ENCODE peak calls at places on chromosomes 11 and 22, in six cellular contexts. U is right lobe of liver, Q is body of pancreas, N is A549, D is K562, Z is HCT116. L is an unnamed sample.

GRCh38 chr11:130383363-130384168 is 44.8 kb downstream of the ADAMTS8 start:
- ATAC-seq in U (no peak), Q (no peak), N (no peak), D (no peak), Z (peak; percentile 47), L (no peak)

GRCh38 chr11:69272055-69272454 is 21.9 kb upstream of the MYEOV start:
- ATAC-seq in U (no peak), Q (no peak), N (no peak), D (no peak), Z (no peak), L (no peak)

GRCh38 chr11:130428692-130429681 is 578 bp upstream of the ADAMTS8 start:
- ATAC-seq in U (no peak), Q (no peak), N (no peak), D (no peak), Z (no peak), L (no peak)

GRCh38 chr22:26576026-26576680 is 13.8 kb downstream of the TPST2 start:
- ATAC-seq in U (no peak), Q (no peak), N (no peak), D (no peak), Z (no peak), L (no peak)

GRCh38 chr11:73810637-73811036 is 23.0 kb downstream of the MRPL48 start:
- ATAC-seq in U (no peak), Q (no peak), N (no peak), D (no peak), Z (no peak), L (no peak)

GRCh38 chr22:38970548-38970947 is 11.6 kb upstream of the APOBEC3B start:
- ATAC-seq in U (no peak), Q (no peak), N (no peak), D (no peak), Z (no peak), L (no peak)

GRCh38 chr22:41261541-41262249 is 21.0 kb upstream of the CHADL start:
- ATAC-seq in U (no peak), Q (no peak), N (no peak), D (no peak), Z (no peak), L (no peak)

GRCh38 chr11:19968860-19969259 is 191.4 kb downstream of the DBX1 start:
- ATAC-seq in U (no peak), Q (no peak), N (no peak), D (no peak), Z (no peak), L (no peak)

GRCh38 chr11:120774591-120775386 is 249.1 kb upstream of the TBCEL start:
- ATAC-seq in U (no peak), Q (no peak), N (no peak), D (no peak), Z (no peak), L (no peak)

GRCh38 chr22:17777005-17777716 is 2.9 kb upstream of the BID start:
- ATAC-seq in U (peak; percentile 61), Q (no peak), N (no peak), D (peak; percentile 2), Z (no peak), L (no peak)

GRCh38 chr22:39405346-39406085 is 5.9 kb downstream of the TAB1 start:
- ATAC-seq in U (no peak), Q (peak; percentile 39), N (no peak), D (no peak), Z (no peak), L (peak; percentile 71)

DNA sequence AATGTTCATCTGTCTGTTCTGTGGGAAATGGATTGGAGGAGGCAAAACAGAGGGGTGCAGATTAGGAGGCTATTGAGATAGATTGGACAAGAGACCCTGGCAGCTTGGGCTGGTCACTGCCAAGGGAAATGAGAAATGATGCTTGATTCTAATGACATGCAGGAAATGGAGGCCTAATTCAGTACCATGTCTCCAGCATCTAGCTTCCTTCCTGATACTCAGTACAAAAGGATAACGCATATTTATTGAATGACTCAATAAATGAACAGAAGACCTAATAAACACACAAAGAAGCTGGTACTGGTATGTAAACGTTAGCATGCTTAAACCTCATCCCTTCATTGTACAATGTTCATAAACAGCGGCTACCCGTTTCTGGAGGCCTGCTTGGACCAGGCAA is 412.2 kb downstream of the BUD13 start:
- ATAC-seq in U (no peak), Q (no peak), N (no peak), D (no peak), Z (no peak), L (no peak)
- TF ChIP-seq POLR2A in U (no peak), Q (no peak), N (no peak), D (no peak), Z (no peak), L (no peak)

DNA sequence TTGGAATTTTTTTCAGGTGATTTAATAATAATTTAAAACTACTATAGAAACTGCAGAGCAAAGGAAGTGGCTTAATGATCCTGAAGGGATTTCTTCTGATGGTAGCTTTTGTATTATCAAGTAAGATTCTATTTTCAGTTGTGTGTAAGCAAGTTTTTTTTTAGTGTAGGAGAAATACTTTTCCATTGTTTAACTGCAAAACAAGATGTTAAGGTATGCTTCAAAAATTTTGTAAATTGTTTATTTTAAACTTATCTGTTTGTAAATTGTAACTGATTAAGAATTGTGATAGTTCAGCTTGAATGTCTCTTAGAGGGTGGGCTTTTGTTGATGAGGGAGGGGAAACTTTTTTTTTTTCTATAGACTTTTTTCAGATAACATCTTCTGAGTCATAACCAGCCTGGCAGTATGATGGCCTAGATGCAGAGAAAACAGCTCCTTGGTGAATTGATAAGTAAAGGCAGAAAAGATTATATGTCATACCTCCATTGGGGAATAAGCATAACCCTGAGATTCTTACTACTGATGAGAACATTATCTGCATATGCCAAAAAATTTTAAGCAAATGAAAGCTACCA is 3.5 kb downstream of the MALAT1 start:
- ATAC-seq in U (no peak), Q (no peak), N (no peak), D (no peak), Z (no peak), L (no peak)
- TF ChIP-seq POLR2A in U (no peak), Q (no peak), N (no peak), D (no peak), Z (peak; percentile 14), L (no peak)

GRCh38 chr22:23144926-23145906 is at the start of gene RAB36:
- ATAC-seq in U (peak; percentile 69), Q (peak; percentile 68), N (peak; percentile 83), D (peak; percentile 90), Z (peak; percentile 92), L (peak; percentile 93)
- TF ChIP-seq POLR2A in U (no peak), Q (peak; percentile 58), N (peak; percentile 48), D (no peak), Z (no peak), L (peak; percentile 16)

DNA sequence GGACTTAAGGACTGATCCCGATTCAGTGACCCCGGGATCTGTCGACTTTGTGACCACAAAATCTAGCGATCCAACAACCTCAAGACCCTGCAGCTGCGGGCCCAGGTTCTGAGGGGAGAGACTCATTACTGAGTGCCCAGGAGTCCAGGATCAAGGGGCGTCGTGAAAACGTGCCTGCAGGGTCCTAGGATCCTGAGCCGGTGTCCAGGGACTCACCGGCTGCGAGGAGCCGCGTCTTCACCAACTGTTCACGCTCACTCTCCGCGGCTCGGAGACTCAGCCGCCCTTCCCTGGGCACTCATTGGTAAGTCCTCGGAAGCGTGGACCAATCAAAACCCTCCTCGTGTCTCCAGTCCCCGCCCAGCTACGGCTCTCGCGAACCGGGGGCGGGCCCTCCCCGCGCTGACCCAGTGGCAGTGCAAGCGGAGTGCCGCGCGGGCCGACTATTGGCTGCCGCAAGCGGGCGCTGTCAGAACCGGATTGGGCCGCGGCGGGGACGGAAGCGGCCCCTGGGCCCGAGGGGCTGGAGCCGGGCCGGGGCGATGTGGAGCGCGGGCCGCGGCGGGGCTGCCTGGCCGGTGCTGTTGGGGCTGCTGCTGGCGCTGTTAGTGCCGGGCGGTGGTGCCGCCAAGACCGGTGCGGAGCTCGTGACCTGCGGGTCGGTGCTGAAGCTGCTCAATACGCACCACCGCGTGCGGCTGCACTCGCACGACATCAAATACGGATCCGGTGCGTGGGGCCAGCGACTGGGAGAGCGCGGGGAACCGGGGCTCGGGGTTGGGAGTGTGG is at the start of gene SDF2L1:
- ATAC-seq in U (peak; percentile 97), Q (peak; percentile 98), N (peak; percentile 92), D (peak; percentile 94), Z (peak; percentile 92), L (peak; percentile 100)
- TF ChIP-seq POLR2A in U (peak; percentile 90), Q (peak; percentile 88), N (peak; percentile 81), D (no peak), Z (peak; percentile 46), L (peak; percentile 63)

GRCh38 chr22:23213581-23214341 is 33.5 kb downstream of the BCR start:
- ATAC-seq in U (no peak), Q (no peak), N (no peak), D (no peak), Z (no peak), L (no peak)
- TF ChIP-seq POLR2A in U (no peak), Q (no peak), N (no peak), D (no peak), Z (no peak), L (no peak)

GRCh38 chr11:36265793-36266628 is 23.2 kb downstream of the COMMD9 start:
- ATAC-seq in U (peak; percentile 72), Q (peak; percentile 77), N (peak; percentile 75), D (peak; percentile 95), Z (peak; percentile 96), L (peak; percentile 24)

GRCh38 chr11:36266767-36267166 is 22.5 kb downstream of the COMMD9 start:
- ATAC-seq in U (peak; percentile 77), Q (no peak), N (no peak), D (no peak), Z (no peak), L (no peak)

GRCh38 chr11:36264601-36265344 is 24.5 kb downstream of the COMMD9 start:
- ATAC-seq in U (no peak), Q (no peak), N (no peak), D (no peak), Z (no peak), L (no peak)

GRCh38 chr11:36261094-36261493 is 28.1 kb downstream of the COMMD9 start:
- ATAC-seq in U (no peak), Q (no peak), N (no peak), D (no peak), Z (no peak), L (no peak)

DNA sequence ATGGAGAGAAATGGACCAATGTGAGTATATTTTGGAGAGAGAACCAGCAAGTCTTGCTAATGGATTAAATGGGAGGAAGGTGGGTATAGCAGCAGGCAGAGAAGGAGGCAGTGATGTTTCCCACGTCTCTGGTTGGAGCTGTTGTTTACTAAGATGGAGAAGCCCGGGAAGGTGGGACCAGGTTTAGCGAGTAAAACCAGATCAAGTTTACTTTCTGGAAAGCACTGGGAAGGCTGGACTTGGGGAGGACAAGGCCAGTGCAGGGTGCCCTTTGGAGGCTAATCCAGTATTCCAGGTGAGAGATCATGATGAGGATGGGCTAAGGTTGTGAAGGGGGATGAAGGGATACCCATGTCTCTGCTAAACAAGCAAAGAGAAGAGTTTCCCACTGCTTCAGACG is 25.2 kb downstream of the COMMD9 start:
- ATAC-seq in U (no peak), Q (no peak), N (no peak), D (no peak), Z (no peak), L (no peak)
- TF ChIP-seq POLR2A in U (no peak), Q (no peak), N (no peak), D (no peak), Z (no peak), L (no peak)